ENCODE peak calls at places on chromosome 9, in six cellular contexts. J is hypothalamus, K is left ventricle myocardium inferior, O is aorta, T is DMS153, H is tibial artery. F is an unnamed sample.

GRCh38 chr9:4344946-4345345 is 45.1 kb upstream of the GLIS3 start:
- DNase-seq in J (no peak), K (no peak), O (no peak), T (no peak), H (no peak), F (no peak)

GRCh38 chr9:130418776-130419175 is 26.0 kb upstream of the ASS1 start:
- DNase-seq in J (no peak), K (no peak), O (no peak), T (no peak), H (no peak), F (peak; percentile 27)

GRCh38 chr9:2359821-2360220 is 261.8 kb upstream of the VLDLR start:
- DNase-seq in J (no peak), K (no peak), O (no peak), T (peak; percentile 46), H (no peak), F (no peak)

GRCh38 chr9:124514125-124514524 is 6.9 kb upstream of the NR5A1 start:
- DNase-seq in J (no peak), K (no peak), O (no peak), T (no peak), H (no peak), F (no peak)

GRCh38 chr9:31320507-31320906 is 1063.9 kb upstream of the ACO1 start:
- DNase-seq in J (no peak), K (no peak), O (no peak), T (no peak), H (no peak), F (no peak)

GRCh38 chr9:75071530-75072122 is 16.3 kb downstream of the NMRK1 start:
- DNase-seq in J (no peak), K (no peak), O (no peak), T (peak; percentile 16), H (no peak), F (no peak)

GRCh38 chr9:127878652-127879377 is 1.3 kb upstream of the AK1 start:
- DNase-seq in J (no peak), K (no peak), O (no peak), T (no peak), H (no peak), F (no peak)

GRCh38 chr9:97529363-97530076 is 28.1 kb downstream of the TMOD1 start:
- DNase-seq in J (no peak), K (peak; percentile 47), O (no peak), T (no peak), H (peak; percentile 70), F (no peak)

GRCh38 chr9:112037281-112038016 is 137.6 kb downstream of the SUSD1 start:
- DNase-seq in J (no peak), K (no peak), O (no peak), T (no peak), H (no peak), F (no peak)

GRCh38 chr9:81535542-81536241 is 153.7 kb downstream of the TLE1 start:
- DNase-seq in J (no peak), K (no peak), O (no peak), T (peak; percentile 70), H (no peak), F (no peak)

GRCh38 chr9:124248066-124248465 is 9.7 kb upstream of the NEK6 start:
- DNase-seq in J (no peak), K (no peak), O (no peak), T (no peak), H (no peak), F (no peak)